ENCODE peak calls at places on chromosomes 6 and 20, in five cellular contexts. One of them, this sample, is unnamed.

GRCh38 chr20:38004416-38004815 is 28.8 kb downstream of the TTI1 start:
- DNase-seq in Calu3: no peak
- DNase-seq in lower leg skin: no peak
- DNase-seq in SK-N-SH: no peak
- DNase-seq in stimulated activated CD8-positive, alpha-beta memory T cell treated with anti-CD3 and anti-CD28 coated beads, Interleukin-12 subunit alpha, Interleukin-12 subunit beta, amount 100 ng/mL, for 4 hours: no peak
- DNase-seq in this sample: no peak

GRCh38 chr6:2663123-2663522 is 87.6 kb downstream of the MYLK4 start:
- DNase-seq in Calu3: no peak
- DNase-seq in lower leg skin: no peak
- DNase-seq in SK-N-SH: no peak
- DNase-seq in stimulated activated CD8-positive, alpha-beta memory T cell treated with anti-CD3 and anti-CD28 coated beads, Interleukin-12 subunit alpha, Interleukin-12 subunit beta, amount 100 ng/mL, for 4 hours: no peak
- DNase-seq in this sample: no peak

GRCh38 chr6:54244430-54244829 is 63.8 kb upstream of the TINAG start:
- DNase-seq in Calu3: no peak
- DNase-seq in lower leg skin: no peak
- DNase-seq in SK-N-SH: peak
- DNase-seq in stimulated activated CD8-positive, alpha-beta memory T cell treated with anti-CD3 and anti-CD28 coated beads, Interleukin-12 subunit alpha, Interleukin-12 subunit beta, amount 100 ng/mL, for 4 hours: no peak
- DNase-seq in this sample: peak

GRCh38 chr6:15522427-15522826 is 140.4 kb downstream of the DTNBP1 start:
- DNase-seq in Calu3: no peak
- DNase-seq in lower leg skin: no peak
- DNase-seq in SK-N-SH: no peak
- DNase-seq in stimulated activated CD8-positive, alpha-beta memory T cell treated with anti-CD3 and anti-CD28 coated beads, Interleukin-12 subunit alpha, Interleukin-12 subunit beta, amount 100 ng/mL, for 4 hours: no peak
- DNase-seq in this sample: no peak

GRCh38 chr20:60206259-60206658 is 248.0 kb downstream of the CDH26 start:
- DNase-seq in Calu3: peak
- DNase-seq in lower leg skin: no peak
- DNase-seq in SK-N-SH: peak
- DNase-seq in stimulated activated CD8-positive, alpha-beta memory T cell treated with anti-CD3 and anti-CD28 coated beads, Interleukin-12 subunit alpha, Interleukin-12 subunit beta, amount 100 ng/mL, for 4 hours: no peak
- DNase-seq in this sample: peak

GRCh38 chr6:166942393-166943168 is 13.8 kb downstream of the RNASET2 start:
- DNase-seq in Calu3: no peak
- DNase-seq in lower leg skin: no peak
- DNase-seq in SK-N-SH: peak
- DNase-seq in stimulated activated CD8-positive, alpha-beta memory T cell treated with anti-CD3 and anti-CD28 coated beads, Interleukin-12 subunit alpha, Interleukin-12 subunit beta, amount 100 ng/mL, for 4 hours: no peak
- DNase-seq in this sample: no peak

GRCh38 chr6:25637946-25638345 is 14.1 kb upstream of the SCGN start:
- DNase-seq in Calu3: peak
- DNase-seq in lower leg skin: no peak
- DNase-seq in SK-N-SH: no peak
- DNase-seq in stimulated activated CD8-positive, alpha-beta memory T cell treated with anti-CD3 and anti-CD28 coated beads, Interleukin-12 subunit alpha, Interleukin-12 subunit beta, amount 100 ng/mL, for 4 hours: no peak
- DNase-seq in this sample: no peak

GRCh38 chr6:13488015-13488895 is 855 bp upstream of the GFOD1 start:
- DNase-seq in Calu3: peak
- DNase-seq in lower leg skin: no peak
- DNase-seq in SK-N-SH: peak
- DNase-seq in stimulated activated CD8-positive, alpha-beta memory T cell treated with anti-CD3 and anti-CD28 coated beads, Interleukin-12 subunit alpha, Interleukin-12 subunit beta, amount 100 ng/mL, for 4 hours: peak
- DNase-seq in this sample: no peak

GRCh38 chr6:42523158-42523814 is 40.5 kb upstream of the UBR2 start:
- DNase-seq in Calu3: no peak
- DNase-seq in lower leg skin: no peak
- DNase-seq in SK-N-SH: no peak
- DNase-seq in stimulated activated CD8-positive, alpha-beta memory T cell treated with anti-CD3 and anti-CD28 coated beads, Interleukin-12 subunit alpha, Interleukin-12 subunit beta, amount 100 ng/mL, for 4 hours: no peak
- DNase-seq in this sample: no peak

GRCh38 chr6:169044376-169045230 is 209.0 kb downstream of the THBS2 start:
- DNase-seq in Calu3: no peak
- DNase-seq in lower leg skin: no peak
- DNase-seq in SK-N-SH: no peak
- DNase-seq in stimulated activated CD8-positive, alpha-beta memory T cell treated with anti-CD3 and anti-CD28 coated beads, Interleukin-12 subunit alpha, Interleukin-12 subunit beta, amount 100 ng/mL, for 4 hours: no peak
- DNase-seq in this sample: no peak

GRCh38 chr6:32069460-32069859 is 31.2 kb downstream of the CYP21A2 start:
- DNase-seq in Calu3: no peak
- DNase-seq in lower leg skin: no peak
- DNase-seq in SK-N-SH: no peak
- DNase-seq in stimulated activated CD8-positive, alpha-beta memory T cell treated with anti-CD3 and anti-CD28 coated beads, Interleukin-12 subunit alpha, Interleukin-12 subunit beta, amount 100 ng/mL, for 4 hours: no peak
- DNase-seq in this sample: no peak

GRCh38 chr20:6026051-6026450 is 27.8 kb downstream of the LRRN4 start:
- DNase-seq in Calu3: no peak
- DNase-seq in lower leg skin: no peak
- DNase-seq in SK-N-SH: no peak
- DNase-seq in stimulated activated CD8-positive, alpha-beta memory T cell treated with anti-CD3 and anti-CD28 coated beads, Interleukin-12 subunit alpha, Interleukin-12 subunit beta, amount 100 ng/mL, for 4 hours: no peak
- DNase-seq in this sample: peak

GRCh38 chr20:5827098-5827853 is 77.1 kb downstream of the SHLD1 start:
- DNase-seq in Calu3: no peak
- DNase-seq in lower leg skin: no peak
- DNase-seq in SK-N-SH: no peak
- DNase-seq in stimulated activated CD8-positive, alpha-beta memory T cell treated with anti-CD3 and anti-CD28 coated beads, Interleukin-12 subunit alpha, Interleukin-12 subunit beta, amount 100 ng/mL, for 4 hours: no peak
- DNase-seq in this sample: no peak

GRCh38 chr6:156725712-156726111 is 51.5 kb upstream of the ARID1B start:
- DNase-seq in Calu3: no peak
- DNase-seq in lower leg skin: no peak
- DNase-seq in SK-N-SH: no peak
- DNase-seq in stimulated activated CD8-positive, alpha-beta memory T cell treated with anti-CD3 and anti-CD28 coated beads, Interleukin-12 subunit alpha, Interleukin-12 subunit beta, amount 100 ng/mL, for 4 hours: no peak
- DNase-seq in this sample: no peak

GRCh38 chr6:129030231-129030630 is 147.3 kb downstream of the LAMA2 start:
- DNase-seq in Calu3: no peak
- DNase-seq in lower leg skin: no peak
- DNase-seq in SK-N-SH: no peak
- DNase-seq in stimulated activated CD8-positive, alpha-beta memory T cell treated with anti-CD3 and anti-CD28 coated beads, Interleukin-12 subunit alpha, Interleukin-12 subunit beta, amount 100 ng/mL, for 4 hours: no peak
- DNase-seq in this sample: no peak

GRCh38 chr6:83870649-83871048 is 11.2 kb downstream of the CYB5R4 start:
- DNase-seq in Calu3: no peak
- DNase-seq in lower leg skin: no peak
- DNase-seq in SK-N-SH: no peak
- DNase-seq in stimulated activated CD8-positive, alpha-beta memory T cell treated with anti-CD3 and anti-CD28 coated beads, Interleukin-12 subunit alpha, Interleukin-12 subunit beta, amount 100 ng/mL, for 4 hours: no peak
- DNase-seq in this sample: no peak

GRCh38 chr6:161963634-161964244 is 689.9 kb upstream of the AGPAT4 start:
- DNase-seq in Calu3: no peak
- DNase-seq in lower leg skin: no peak
- DNase-seq in SK-N-SH: no peak
- DNase-seq in stimulated activated CD8-positive, alpha-beta memory T cell treated with anti-CD3 and anti-CD28 coated beads, Interleukin-12 subunit alpha, Interleukin-12 subunit beta, amount 100 ng/mL, for 4 hours: no peak
- DNase-seq in this sample: no peak

GRCh38 chr20:7980332-7981046 is 39.1 kb downstream of the TMX4 start:
- DNase-seq in Calu3: peak
- DNase-seq in lower leg skin: no peak
- DNase-seq in SK-N-SH: peak
- DNase-seq in stimulated activated CD8-positive, alpha-beta memory T cell treated with anti-CD3 and anti-CD28 coated beads, Interleukin-12 subunit alpha, Interleukin-12 subunit beta, amount 100 ng/mL, for 4 hours: no peak
- DNase-seq in this sample: peak

GRCh38 chr6:4103929-4104328 is 25.0 kb upstream of the FAM217A start:
- DNase-seq in Calu3: peak
- DNase-seq in lower leg skin: no peak
- DNase-seq in SK-N-SH: no peak
- DNase-seq in stimulated activated CD8-positive, alpha-beta memory T cell treated with anti-CD3 and anti-CD28 coated beads, Interleukin-12 subunit alpha, Interleukin-12 subunit beta, amount 100 ng/mL, for 4 hours: no peak
- DNase-seq in this sample: no peak

GRCh38 chr6:100347901-100348550 is 116.7 kb downstream of the SIM1 start:
- DNase-seq in Calu3: no peak
- DNase-seq in lower leg skin: no peak
- DNase-seq in SK-N-SH: no peak
- DNase-seq in stimulated activated CD8-positive, alpha-beta memory T cell treated with anti-CD3 and anti-CD28 coated beads, Interleukin-12 subunit alpha, Interleukin-12 subunit beta, amount 100 ng/mL, for 4 hours: no peak
- DNase-seq in this sample: peak

GRCh38 chr6:15945593-15946159 is 183.2 kb upstream of the MYLIP start:
- DNase-seq in Calu3: no peak
- DNase-seq in lower leg skin: no peak
- DNase-seq in SK-N-SH: no peak
- DNase-seq in stimulated activated CD8-positive, alpha-beta memory T cell treated with anti-CD3 and anti-CD28 coated beads, Interleukin-12 subunit alpha, Interleukin-12 subunit beta, amount 100 ng/mL, for 4 hours: no peak
- DNase-seq in this sample: no peak

GRCh38 chr6:159788757-159789376 is 535 bp downstream of the TCP1 start:
- DNase-seq in Calu3: peak
- DNase-seq in lower leg skin: peak
- DNase-seq in SK-N-SH: peak
- DNase-seq in stimulated activated CD8-positive, alpha-beta memory T cell treated with anti-CD3 and anti-CD28 coated beads, Interleukin-12 subunit alpha, Interleukin-12 subunit beta, amount 100 ng/mL, for 4 hours: peak
- DNase-seq in this sample: peak

GRCh38 chr6:19994909-19995308 is 157.7 kb downstream of the ID4 start:
- DNase-seq in Calu3: no peak
- DNase-seq in lower leg skin: no peak
- DNase-seq in SK-N-SH: no peak
- DNase-seq in stimulated activated CD8-positive, alpha-beta memory T cell treated with anti-CD3 and anti-CD28 coated beads, Interleukin-12 subunit alpha, Interleukin-12 subunit beta, amount 100 ng/mL, for 4 hours: no peak
- DNase-seq in this sample: no peak

GRCh38 chr6:22826961-22827360 is 257.6 kb downstream of the HDGFL1 start:
- DNase-seq in Calu3: peak
- DNase-seq in lower leg skin: no peak
- DNase-seq in SK-N-SH: no peak
- DNase-seq in stimulated activated CD8-positive, alpha-beta memory T cell treated with anti-CD3 and anti-CD28 coated beads, Interleukin-12 subunit alpha, Interleukin-12 subunit beta, amount 100 ng/mL, for 4 hours: no peak
- DNase-seq in this sample: no peak

GRCh38 chr6:14207493-14207892 is 89.9 kb downstream of the CD83 start:
- DNase-seq in Calu3: no peak
- DNase-seq in lower leg skin: no peak
- DNase-seq in SK-N-SH: no peak
- DNase-seq in stimulated activated CD8-positive, alpha-beta memory T cell treated with anti-CD3 and anti-CD28 coated beads, Interleukin-12 subunit alpha, Interleukin-12 subunit beta, amount 100 ng/mL, for 4 hours: no peak
- DNase-seq in this sample: no peak

GRCh38 chr20:4082406-4083102 is 67.2 kb upstream of the RNF24 start:
- DNase-seq in Calu3: no peak
- DNase-seq in lower leg skin: peak
- DNase-seq in SK-N-SH: peak
- DNase-seq in stimulated activated CD8-positive, alpha-beta memory T cell treated with anti-CD3 and anti-CD28 coated beads, Interleukin-12 subunit alpha, Interleukin-12 subunit beta, amount 100 ng/mL, for 4 hours: peak
- DNase-seq in this sample: peak

GRCh38 chr6:149318581-149319286 is 1.2 kb downstream of the TAB2 start:
- DNase-seq in Calu3: peak
- DNase-seq in lower leg skin: no peak
- DNase-seq in SK-N-SH: peak
- DNase-seq in stimulated activated CD8-positive, alpha-beta memory T cell treated with anti-CD3 and anti-CD28 coated beads, Interleukin-12 subunit alpha, Interleukin-12 subunit beta, amount 100 ng/mL, for 4 hours: no peak
- DNase-seq in this sample: no peak

GRCh38 chr6:16153451-16153850 is 24.6 kb downstream of the MYLIP start:
- DNase-seq in Calu3: no peak
- DNase-seq in lower leg skin: no peak
- DNase-seq in SK-N-SH: no peak
- DNase-seq in stimulated activated CD8-positive, alpha-beta memory T cell treated with anti-CD3 and anti-CD28 coated beads, Interleukin-12 subunit alpha, Interleukin-12 subunit beta, amount 100 ng/mL, for 4 hours: no peak
- DNase-seq in this sample: no peak

GRCh38 chr20:40286991-40287531 is 402.0 kb downstream of the MAFB start:
- DNase-seq in Calu3: no peak
- DNase-seq in lower leg skin: peak
- DNase-seq in SK-N-SH: peak
- DNase-seq in stimulated activated CD8-positive, alpha-beta memory T cell treated with anti-CD3 and anti-CD28 coated beads, Interleukin-12 subunit alpha, Interleukin-12 subunit beta, amount 100 ng/mL, for 4 hours: no peak
- DNase-seq in this sample: no peak

This sample was measured in HFFc6.